ENCODE peak calls at places on chromosomes 5 and 9, in six cellular contexts. Q, E, N, L, J and A are unnamed samples.

GRCh38 chr9:116027951-116028350 is 125.6 kb upstream of the PAPPA start:
- DNase-seq in Q (no peak), E (no peak), N (no peak), L (no peak), J (no peak), A (no peak)

GRCh38 chr9:21030389-21031035 is 928 bp downstream of the HACD4 start:
- DNase-seq in Q (no peak), E (peak), N (no peak), L (no peak), J (peak), A (no peak)

GRCh38 chr9:37565661-37566618 is 10.2 kb downstream of the FBXO10 start:
- DNase-seq in Q (no peak), E (peak), N (no peak), L (no peak), J (peak), A (no peak)

GRCh38 chr5:170636206-170636605 is 132.4 kb downstream of the KCNIP1 start:
- DNase-seq in Q (no peak), E (no peak), N (no peak), L (no peak), J (no peak), A (no peak)

GRCh38 chr9:130780415-130780814 is 54.6 kb upstream of the ABL1 start:
- DNase-seq in Q (no peak), E (no peak), N (no peak), L (no peak), J (no peak), A (no peak)

GRCh38 chr5:81772488-81772887 is 21.6 kb upstream of the SSBP2 start:
- DNase-seq in Q (no peak), E (no peak), N (no peak), L (no peak), J (no peak), A (no peak)

GRCh38 chr9:136437430-136437829 is 2.2 kb downstream of the INPP5E start:
- DNase-seq in Q (no peak), E (no peak), N (peak), L (no peak), J (no peak), A (no peak)

GRCh38 chr9:123947326-123947725 is 17.4 kb upstream of the DENND1A start:
- DNase-seq in Q (no peak), E (no peak), N (no peak), L (no peak), J (no peak), A (no peak)

GRCh38 chr5:4104831-4105597 is 509.4 kb downstream of the IRX1 start:
- DNase-seq in Q (no peak), E (no peak), N (no peak), L (no peak), J (no peak), A (no peak)

GRCh38 chr9:76218868-76219462 is 175.3 kb downstream of the RFK start:
- DNase-seq in Q (no peak), E (no peak), N (no peak), L (no peak), J (peak), A (no peak)

GRCh38 chr5:109989994-109990722 is 300.4 kb downstream of the MAN2A1 start:
- DNase-seq in Q (no peak), E (no peak), N (no peak), L (no peak), J (no peak), A (no peak)
- H3K4me3 ChIP-seq in Q (no peak), E (no peak), N (no peak), L (no peak), J (no peak), A (no peak)

GRCh38 chr5:78886650-78887230 is 98.4 kb downstream of the ARSB start:
- DNase-seq in Q (no peak), E (peak), N (no peak), L (no peak), J (peak), A (no peak)
- H3K4me3 ChIP-seq in Q (no peak), E (no peak), N (no peak), L (no peak), J (no peak), A (no peak)

DNA sequence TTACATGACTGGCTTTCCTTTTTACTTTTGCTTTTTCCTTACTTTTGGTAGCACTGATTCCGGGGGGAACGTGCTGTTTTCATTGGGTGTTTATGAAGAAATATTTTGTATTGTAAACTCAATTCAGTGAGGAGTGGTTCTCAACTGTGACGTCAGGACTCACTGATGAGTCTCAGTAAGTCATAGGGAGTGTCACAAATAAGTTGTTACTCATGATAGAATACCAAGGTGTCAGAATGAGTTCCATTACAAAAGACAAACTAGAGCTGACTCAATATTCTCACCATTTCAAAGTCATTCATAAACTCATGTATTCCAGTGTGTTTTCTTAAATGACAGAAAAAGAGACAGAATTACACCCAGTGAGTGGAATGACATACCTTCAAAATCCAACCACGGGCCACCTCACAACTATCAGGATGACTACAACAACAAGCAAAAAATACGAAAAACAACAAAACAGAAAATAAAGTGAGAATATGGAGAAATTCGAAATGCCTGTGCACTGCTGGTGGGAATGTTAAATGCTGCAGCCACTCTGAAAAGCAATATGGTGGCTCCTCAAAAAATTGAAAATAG is 321.5 kb downstream of the ENC1 start:
- DNase-seq in Q (no peak), E (no peak), N (no peak), L (no peak), J (no peak), A (no peak)
- H3K4me3 ChIP-seq in Q (no peak), E (no peak), N (no peak), L (no peak), J (no peak), A (no peak)

DNA sequence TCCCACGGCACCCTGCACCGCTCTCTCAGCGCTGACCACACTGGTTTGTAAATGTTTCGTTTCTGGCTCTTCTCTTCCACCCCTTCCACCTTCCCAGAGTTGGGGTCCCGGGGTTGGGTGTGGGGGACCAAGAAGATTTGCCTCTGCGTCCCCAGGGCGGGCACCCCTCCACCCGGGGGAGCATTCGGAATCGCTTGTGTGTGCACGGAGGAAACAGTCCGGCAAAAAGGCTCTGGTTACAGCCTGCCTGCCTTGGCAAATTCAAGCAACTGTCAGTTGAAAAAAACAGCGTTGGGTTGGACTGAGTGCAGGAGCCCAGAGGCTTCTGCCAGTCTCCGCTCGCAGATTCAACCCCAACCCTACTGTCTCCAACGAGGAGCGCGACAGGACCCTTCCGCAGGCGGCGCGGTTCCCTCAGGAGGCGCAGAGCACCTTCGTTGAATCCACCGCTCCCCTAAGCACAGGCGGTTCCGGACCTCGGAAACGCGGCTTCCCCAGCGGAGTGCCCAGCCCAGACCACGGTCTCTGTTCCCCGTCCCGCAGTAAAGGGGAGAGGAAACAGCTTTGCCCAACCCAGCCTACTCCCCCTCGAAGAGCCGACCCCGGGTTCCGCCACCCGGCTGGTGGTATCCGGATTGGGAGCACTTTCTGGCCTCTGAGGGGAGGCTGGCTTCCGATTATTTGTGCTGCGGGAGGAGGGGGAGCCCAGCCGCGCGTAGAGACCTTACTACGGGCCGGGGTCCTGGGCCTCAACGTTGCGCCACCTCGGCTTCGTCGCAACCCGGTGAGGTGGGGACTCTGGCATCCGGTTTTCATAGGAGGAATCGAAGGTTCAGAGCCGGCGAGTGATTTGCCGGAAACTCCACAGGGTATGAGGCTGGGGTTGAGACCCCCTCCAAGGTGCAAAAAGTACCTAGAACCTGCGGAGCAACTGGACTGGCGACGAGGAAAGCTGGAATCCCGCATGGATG is 9.6 kb downstream of the LHX6 start:
- DNase-seq in Q (no peak), E (no peak), N (no peak), L (peak), J (peak), A (no peak)
- H3K4me3 ChIP-seq in Q (no peak), E (no peak), N (peak), L (peak), J (peak), A (no peak)

GRCh38 chr9:126538550-126538949 is 75.2 kb upstream of the LMX1B start:
- DNase-seq in Q (no peak), E (no peak), N (no peak), L (no peak), J (no peak), A (no peak)

GRCh38 chr9:126533911-126534300 is 79.8 kb upstream of the LMX1B start:
- DNase-seq in Q (no peak), E (no peak), N (no peak), L (no peak), J (no peak), A (no peak)

GRCh38 chr9:126536836-126537465 is 76.8 kb upstream of the LMX1B start:
- DNase-seq in Q (no peak), E (no peak), N (no peak), L (no peak), J (no peak), A (no peak)

GRCh38 chr9:126534431-126535186 is 79.1 kb upstream of the LMX1B start:
- DNase-seq in Q (no peak), E (no peak), N (no peak), L (peak), J (peak), A (no peak)

DNA sequence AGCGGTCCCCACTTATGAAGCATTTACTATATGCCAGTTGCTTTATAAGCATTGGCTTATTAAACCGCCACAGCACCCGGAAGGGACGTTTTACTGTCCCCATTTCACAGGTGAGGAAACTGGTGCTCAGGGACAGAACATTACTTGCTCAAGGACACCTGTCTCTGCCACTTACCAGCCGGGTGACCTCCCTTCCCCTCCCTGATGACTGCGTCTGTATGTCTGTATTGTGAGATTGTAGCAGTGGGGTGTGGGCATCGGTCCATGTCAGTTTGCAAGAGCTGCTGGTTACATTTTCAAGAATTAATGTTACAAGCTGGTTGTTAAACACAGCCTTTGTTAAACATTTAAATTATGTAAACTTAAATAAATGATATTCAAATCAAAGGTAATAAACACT is 77.6 kb upstream of the LMX1B start:
- DNase-seq in Q (no peak), E (no peak), N (no peak), L (no peak), J (no peak), A (no peak)
- H3K4me3 ChIP-seq in Q (no peak), E (no peak), N (no peak), L (no peak), J (no peak), A (no peak)

DNA sequence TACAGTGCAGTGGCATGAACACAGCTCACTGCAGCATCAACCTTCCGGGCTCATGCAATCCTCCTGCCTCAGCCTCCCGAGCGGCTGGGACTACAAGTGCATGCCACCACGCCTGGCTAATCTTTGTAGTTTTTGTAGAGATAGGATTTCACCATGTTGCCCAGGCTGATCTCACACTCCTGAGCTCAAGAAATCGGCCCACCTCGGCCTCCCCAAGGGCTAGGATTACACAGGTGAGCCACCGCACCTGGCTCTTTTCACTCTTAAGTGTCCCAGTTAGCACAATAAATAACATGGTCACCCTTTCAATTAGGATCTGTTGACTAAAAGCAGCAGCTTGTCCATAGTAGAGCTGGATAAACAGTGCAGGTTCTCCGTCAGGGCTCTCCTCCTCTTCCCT is 1.4 kb downstream of the CDK5RAP2 start:
- DNase-seq in Q (no peak), E (no peak), N (no peak), L (no peak), J (no peak), A (no peak)
- H3K4me3 ChIP-seq in Q (peak), E (peak), N (peak), L (no peak), J (peak), A (peak)